ENCODE peak calls at places on chromosomes 12 and 14, in ten cellular contexts. D is left ventricle myocardium superior; Z is lower leg skin; J is suprapubic skin; Q is GM04503; S is stimulated activated CD8-positive, alpha-beta memory T cell treated with anti-CD3 and anti-CD28 coated beads, Interleukin-2, amount 100 ng/mL, for 1 hour; T is uterus; C is NCI-H2081; E is activated CD4-positive, CD25-positive, alpha-beta regulatory T cell treated with anti-CD3 and anti-CD28 coated beads, Interleukin-2, amount 50 U/mL, for 16 hours; U is substantia nigra. A is an unnamed sample.
A peak's percentile ranks its signal among the peaks of the same experiment; 100 is the strongest.

GRCh38 chr12:54005853-54006699 is 2.7 kb upstream of the HOXC8 start:
- DNase-seq in D (peak; percentile 92), Z (peak; percentile 90), J (peak; percentile 97), Q (no peak), S (peak; percentile 69), T (peak; percentile 92), C (peak; percentile 66), E (peak; percentile 75), U (peak; percentile 48), A (peak; percentile 77)

GRCh38 chr14:101187816-101188570 is 284.5 kb upstream of the RTL1 start:
- DNase-seq in D (no peak), Z (no peak), J (peak; percentile 67), Q (no peak), S (no peak), T (peak; percentile 8), C (no peak), E (no peak), U (no peak), A (no peak)

GRCh38 chr12:3303410-3304136 is 187.4 kb upstream of the PRMT8 start:
- DNase-seq in D (no peak), Z (no peak), J (no peak), Q (no peak), S (no peak), T (no peak), C (peak; percentile 65), E (no peak), U (no peak), A (no peak)

GRCh38 chr12:93434305-93434704 is 7.4 kb downstream of the UBE2N start:
- DNase-seq in D (no peak), Z (no peak), J (no peak), Q (no peak), S (no peak), T (no peak), C (no peak), E (no peak), U (no peak), A (peak; percentile 34)

GRCh38 chr12:41486718-41487117 is 298.6 kb downstream of the PDZRN4 start:
- DNase-seq in D (no peak), Z (no peak), J (no peak), Q (peak; percentile 2), S (no peak), T (no peak), C (no peak), E (no peak), U (no peak), A (peak; percentile 84)

GRCh38 chr14:72744416-72745120 is 149.3 kb downstream of the DPF3 start:
- DNase-seq in D (no peak), Z (peak; percentile 4), J (no peak), Q (no peak), S (no peak), T (no peak), C (no peak), E (no peak), U (no peak), A (no peak)

GRCh38 chr12:43976027-43976426 is 140.1 kb downstream of the TMEM117 start:
- DNase-seq in D (no peak), Z (no peak), J (no peak), Q (no peak), S (no peak), T (no peak), C (no peak), E (no peak), U (no peak), A (peak; percentile 3)

GRCh38 chr12:65121049-65121955 is at the start of gene WIF1:
- DNase-seq in D (peak; percentile 33), Z (no peak), J (no peak), Q (no peak), S (no peak), T (no peak), C (peak; percentile 32), E (no peak), U (no peak), A (peak; percentile 1)

GRCh38 chr12:54394281-54394719 is 9.8 kb upstream of the ZNF385A start:
- DNase-seq in D (no peak), Z (no peak), J (no peak), Q (no peak), S (no peak), T (no peak), C (peak; percentile 51), E (no peak), U (no peak), A (peak; percentile 67)

GRCh38 chr14:51073751-51074150 is 21.2 kb downstream of the TRIM9 start:
- DNase-seq in D (no peak), Z (no peak), J (no peak), Q (no peak), S (no peak), T (peak; percentile 57), C (no peak), E (no peak), U (no peak), A (no peak)

GRCh38 chr12:127280393-127281275 is 986.3 kb upstream of the TMEM132C start:
- DNase-seq in D (peak; percentile 54), Z (no peak), J (no peak), Q (no peak), S (peak; percentile 6), T (peak; percentile 18), C (peak; percentile 49), E (peak; percentile 38), U (peak; percentile 4), A (no peak)

GRCh38 chr12:69651922-69652321 is 41.2 kb upstream of the LRRC10 start:
- DNase-seq in D (no peak), Z (no peak), J (no peak), Q (no peak), S (no peak), T (no peak), C (no peak), E (no peak), U (no peak), A (no peak)

GRCh38 chr12:68932123-68932700 is 759 bp downstream of the CPM start:
- DNase-seq in D (no peak), Z (no peak), J (no peak), Q (no peak), S (no peak), T (no peak), C (no peak), E (no peak), U (no peak), A (no peak)

GRCh38 chr14:36931796-36932195 is 240.6 kb downstream of the SLC25A21 start:
- DNase-seq in D (no peak), Z (no peak), J (no peak), Q (no peak), S (no peak), T (no peak), C (no peak), E (no peak), U (no peak), A (no peak)

GRCh38 chr12:51320695-51321320 is 3.2 kb downstream of the BIN2 start:
- DNase-seq in D (no peak), Z (no peak), J (no peak), Q (peak; percentile 52), S (no peak), T (no peak), C (no peak), E (no peak), U (no peak), A (peak; percentile 44)

GRCh38 chr14:99136401-99136800 is 135.6 kb downstream of the BCL11B start:
- DNase-seq in D (no peak), Z (no peak), J (no peak), Q (no peak), S (no peak), T (no peak), C (no peak), E (no peak), U (no peak), A (no peak)

GRCh38 chr12:127041985-127042625 is 1224.9 kb upstream of the TMEM132C start:
- DNase-seq in D (no peak), Z (no peak), J (no peak), Q (no peak), S (no peak), T (no peak), C (no peak), E (no peak), U (no peak), A (no peak)

GRCh38 chr12:10189653-10190052 is 10.8 kb downstream of the TMEM52B start:
- DNase-seq in D (peak; percentile 61), Z (no peak), J (no peak), Q (no peak), S (no peak), T (peak; percentile 44), C (no peak), E (no peak), U (no peak), A (peak; percentile 70)

GRCh38 chr12:99521664-99522063 is 125.9 kb upstream of the GARIN6 start:
- DNase-seq in D (no peak), Z (no peak), J (no peak), Q (no peak), S (no peak), T (no peak), C (no peak), E (no peak), U (no peak), A (no peak)

GRCh38 chr12:70852416-70853150 is 68.0 kb downstream of the PTPRR start:
- DNase-seq in D (no peak), Z (no peak), J (no peak), Q (no peak), S (no peak), T (no peak), C (no peak), E (no peak), U (no peak), A (no peak)

GRCh38 chr14:92759679-92760523 is 11.5 kb upstream of the LGMN start:
- DNase-seq in D (no peak), Z (no peak), J (no peak), Q (no peak), S (no peak), T (no peak), C (no peak), E (no peak), U (no peak), A (no peak)

GRCh38 chr12:42873401-42873800 is 283.9 kb upstream of the PRICKLE1 start:
- DNase-seq in D (no peak), Z (no peak), J (no peak), Q (no peak), S (no peak), T (no peak), C (no peak), E (no peak), U (no peak), A (no peak)

GRCh38 chr12:132272706-132273105 is 56.7 kb downstream of the GALNT9 start:
- DNase-seq in D (no peak), Z (no peak), J (no peak), Q (no peak), S (no peak), T (no peak), C (no peak), E (no peak), U (no peak), A (no peak)

GRCh38 chr14:65304963-65305362 is 107.6 kb upstream of the FUT8 start:
- DNase-seq in D (no peak), Z (no peak), J (no peak), Q (no peak), S (no peak), T (no peak), C (no peak), E (no peak), U (no peak), A (no peak)

GRCh38 chr12:68321140-68321539 is 11.0 kb downstream of the MDM1 start:
- DNase-seq in D (no peak), Z (no peak), J (no peak), Q (no peak), S (no peak), T (no peak), C (no peak), E (no peak), U (no peak), A (no peak)

GRCh38 chr14:29149798-29150197 is 383.2 kb downstream of the FOXG1 start:
- DNase-seq in D (no peak), Z (no peak), J (no peak), Q (no peak), S (no peak), T (no peak), C (no peak), E (no peak), U (no peak), A (no peak)

GRCh38 chr14:84254205-84254788 is 1275.6 kb upstream of the FLRT2 start:
- DNase-seq in D (no peak), Z (no peak), J (no peak), Q (no peak), S (no peak), T (no peak), C (no peak), E (no peak), U (no peak), A (no peak)

GRCh38 chr14:68761391-68761790 is 31.5 kb downstream of the ZFP36L1 start:
- DNase-seq in D (no peak), Z (no peak), J (no peak), Q (no peak), S (no peak), T (no peak), C (no peak), E (no peak), U (no peak), A (no peak)